ENCODE peak calls at places on chromosomes 3 and 15, in five cellular contexts. W is HCT116, H is H1, N is K562, O is GM12878. X is an unnamed sample.

GRCh38 chr3:42654331-42655201 is 1.1 kb downstream of the ZBTB47 start:
- DNase-seq in W (no peak), H (peak; percentile 88), N (peak; percentile 66), O (no peak), X (peak; percentile 44)

GRCh38 chr3:196638922-196639516 is 475 bp upstream of the NRROS start:
- DNase-seq in W (no peak), H (no peak), N (no peak), O (no peak), X (no peak)

GRCh38 chr15:90873998-90874605 is 5.7 kb downstream of the FURIN start:
- DNase-seq in W (no peak), H (peak; percentile 71), N (peak; percentile 80), O (no peak), X (peak; percentile 97)

GRCh38 chr3:100263583-100263982 is 2.8 kb downstream of the TBC1D23 start:
- DNase-seq in W (no peak), H (no peak), N (no peak), O (no peak), X (no peak)

GRCh38 chr15:100559330-100559729 is 30.6 kb upstream of the CERS3 start:
- DNase-seq in W (no peak), H (no peak), N (no peak), O (no peak), X (peak; percentile 3)

GRCh38 chr15:99174989-99175388 is 70.1 kb downstream of the SYNM start:
- DNase-seq in W (no peak), H (no peak), N (no peak), O (no peak), X (no peak)

GRCh38 chr3:56917337-56917697 is 115.6 kb upstream of the ARHGEF3 start:
- DNase-seq in W (no peak), H (no peak), N (no peak), O (no peak), X (no peak)

GRCh38 chr3:64687781-64688515 is at the start of gene ADAMTS9:
- DNase-seq in W (no peak), H (peak; percentile 82), N (no peak), O (no peak), X (no peak)

GRCh38 chr3:50573566-50574279 is 4.4 kb downstream of the HEMK1 start:
- DNase-seq in W (no peak), H (no peak), N (no peak), O (no peak), X (no peak)

GRCh38 chr15:98799461-98799971 is 151.2 kb downstream of the IGF1R start:
- DNase-seq in W (no peak), H (no peak), N (no peak), O (no peak), X (peak; percentile 52)

GRCh38 chr3:99167016-99167415 is 265.5 kb upstream of the DCBLD2 start:
- DNase-seq in W (no peak), H (no peak), N (no peak), O (no peak), X (no peak)

GRCh38 chr3:64343692-64344440 is 118.6 kb upstream of the PRICKLE2 start:
- DNase-seq in W (no peak), H (no peak), N (no peak), O (no peak), X (no peak)

GRCh38 chr3:24519368-24520100 is 24.9 kb upstream of the THRB start:
- DNase-seq in W (no peak), H (no peak), N (peak; percentile 76), O (peak; percentile 7), X (peak; percentile 59)

GRCh38 chr15:70253461-70254156 is 155.9 kb upstream of the TLE3 start:
- DNase-seq in W (no peak), H (no peak), N (no peak), O (no peak), X (no peak)

GRCh38 chr15:80003171-80003570 is 32.2 kb upstream of the BCL2A1 start:
- DNase-seq in W (no peak), H (no peak), N (no peak), O (no peak), X (no peak)

GRCh38 chr15:39874890-39875549 is 45.0 kb downstream of the GPR176 start:
- DNase-seq in W (peak; percentile 24), H (no peak), N (peak; percentile 31), O (no peak), X (peak; percentile 17)

GRCh38 chr3:77707271-77707670 is 667.4 kb downstream of the ROBO2 start:
- DNase-seq in W (no peak), H (no peak), N (no peak), O (no peak), X (no peak)

GRCh38 chr3:76051145-76051544 is 265.8 kb upstream of the ZNF717 start:
- DNase-seq in W (no peak), H (no peak), N (no peak), O (no peak), X (no peak)

GRCh38 chr3:136543385-136543784 is 208.8 kb downstream of the STAG1 start:
- DNase-seq in W (no peak), H (no peak), N (no peak), O (no peak), X (no peak)

GRCh38 chr3:4758957-4759656 is 220.1 kb upstream of the BHLHE40 start:
- DNase-seq in W (no peak), H (no peak), N (no peak), O (no peak), X (no peak)

GRCh38 chr15:67085818-67086649 is 20.6 kb downstream of the SMAD3 start:
- DNase-seq in W (no peak), H (no peak), N (peak; percentile 54), O (peak; percentile 97), X (no peak)

GRCh38 chr15:89551502-89551901 is 23.8 kb upstream of the TICRR start:
- DNase-seq in W (no peak), H (no peak), N (no peak), O (peak; percentile 56), X (no peak)

GRCh38 chr3:129277829-129278271 is 820 bp upstream of the HMCES start:
- DNase-seq in W (no peak), H (peak; percentile 56), N (peak; percentile 32), O (no peak), X (no peak)

GRCh38 chr15:57554821-57555185 is 36.9 kb upstream of the MYZAP start:
- DNase-seq in W (no peak), H (no peak), N (no peak), O (no peak), X (no peak)

GRCh38 chr15:57552678-57553334 is 38.9 kb upstream of the MYZAP start:
- DNase-seq in W (no peak), H (no peak), N (no peak), O (no peak), X (no peak)

GRCh38 chr15:57555270-57555669 is 36.4 kb upstream of the MYZAP start:
- DNase-seq in W (no peak), H (no peak), N (no peak), O (no peak), X (no peak)

GRCh38 chr15:57553526-57553925 is 38.2 kb upstream of the MYZAP start:
- DNase-seq in W (no peak), H (peak; percentile 56), N (no peak), O (no peak), X (no peak)

DNA sequence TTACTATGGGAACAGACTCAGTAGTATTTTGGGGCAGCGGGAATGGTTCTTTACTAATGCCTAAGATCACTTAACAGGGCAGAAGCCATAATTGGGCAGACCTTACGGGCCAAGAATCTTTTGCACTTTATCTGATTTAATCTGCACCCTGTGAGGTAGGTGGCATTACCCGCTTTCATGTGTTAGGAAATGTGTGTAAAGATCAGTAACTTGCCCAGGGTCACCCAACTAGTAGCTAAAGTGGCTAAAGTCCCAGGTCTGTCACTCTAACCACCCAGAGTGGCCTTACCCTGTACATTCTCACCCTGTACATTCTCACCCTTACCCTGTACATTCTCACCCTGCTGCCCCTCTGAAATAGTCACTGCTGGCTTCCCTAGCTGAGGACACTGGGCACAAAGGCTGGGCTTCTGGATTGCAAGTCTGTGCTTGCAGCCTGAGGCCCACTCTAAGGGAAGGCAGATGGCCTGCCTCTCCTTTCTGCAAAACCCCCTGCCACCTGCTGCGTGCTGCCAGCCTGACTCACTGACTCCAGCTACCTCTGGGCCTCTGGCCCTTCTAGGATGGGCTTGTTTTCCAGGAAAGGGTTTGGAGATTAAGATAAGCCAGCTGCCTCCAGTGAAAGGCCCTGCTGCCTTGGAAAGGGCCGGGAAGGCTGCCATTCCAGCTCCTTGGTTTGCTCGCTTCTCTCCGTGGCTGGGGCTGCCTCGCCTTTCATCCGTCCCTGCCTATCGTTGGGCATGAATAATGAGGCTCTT is 37.5 kb upstream of the MYZAP start:
- DNase-seq in W (no peak), H (no peak), N (no peak), O (no peak), X (no peak)
- TF ChIP-seq SRF in W (no peak), H (no peak), N (no peak), O (no peak), X (no peak)

DNA sequence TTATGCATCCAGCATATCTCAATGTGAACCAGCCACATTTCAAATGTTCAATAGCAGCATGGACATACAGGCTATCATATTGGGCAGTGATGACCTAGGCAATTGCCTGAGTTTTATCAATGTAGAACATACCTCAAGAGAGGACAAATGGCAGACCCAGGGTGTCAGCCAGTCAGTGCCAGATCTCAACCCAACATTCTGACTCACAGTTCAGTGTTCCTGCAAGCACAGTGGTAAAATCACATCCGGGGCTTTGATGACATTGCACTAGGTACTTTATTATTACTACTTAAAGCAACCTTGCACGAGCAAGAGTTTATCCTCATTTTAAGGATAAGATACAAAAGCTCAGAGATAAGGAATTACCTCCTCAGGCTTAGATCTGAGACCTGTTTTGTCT is 59.9 kb downstream of the SLC12A1 start:
- DNase-seq in W (no peak), H (no peak), N (no peak), O (no peak), X (no peak)
- TF ChIP-seq SRF in W (no peak), H (no peak), N (no peak), O (no peak), X (no peak)

GRCh38 chr3:188509316-188509715 is 355.4 kb downstream of the LPP start:
- DNase-seq in W (no peak), H (no peak), N (no peak), O (no peak), X (no peak)

GRCh38 chr3:188513662-188514328 is 359.8 kb downstream of the LPP start:
- DNase-seq in W (no peak), H (no peak), N (no peak), O (no peak), X (no peak)

GRCh38 chr3:188508454-188508853 is 354.5 kb downstream of the LPP start:
- DNase-seq in W (no peak), H (no peak), N (no peak), O (no peak), X (no peak)

GRCh38 chr3:188507244-188507720 is 353.3 kb downstream of the LPP start:
- DNase-seq in W (no peak), H (no peak), N (no peak), O (no peak), X (peak; percentile 8)

GRCh38 chr3:188510366-188510765 is 356.4 kb downstream of the LPP start:
- DNase-seq in W (no peak), H (no peak), N (no peak), O (no peak), X (no peak)
- TF ChIP-seq SRF in W (no peak), H (no peak), N (no peak), O (no peak), X (no peak)

GRCh38 chr3:73582535-73582934 is 42.2 kb downstream of the PDZRN3 start:
- DNase-seq in W (no peak), H (no peak), N (no peak), O (no peak), X (no peak)
- TF ChIP-seq SRF in W (no peak), H (no peak), N (no peak), O (no peak), X (no peak)

GRCh38 chr15:95897651-95898050 is 432.8 kb upstream of the NR2F2 start:
- DNase-seq in W (no peak), H (no peak), N (no peak), O (no peak), X (no peak)
- TF ChIP-seq SRF in W (no peak), H (no peak), N (no peak), O (no peak), X (no peak)